ENCODE peak calls at places on chromosomes 7 and 10, in five cellular contexts. One of them, this sample, is unnamed.

GRCh38 chr10:103729851-103730250 is 125.5 kb downstream of the SH3PXD2A start:
- DNase-seq in mesendoderm: no peak
- DNase-seq in left colon: no peak
- DNase-seq in stimulated activated CD8-positive, alpha-beta memory T cell treated with anti-CD3 and anti-CD28 coated beads, Interleukin-2, amount 100 ng/mL, for 1 hour: no peak
- DNase-seq in GM04504: no peak
- DNase-seq in this sample: no peak

GRCh38 chr10:17206210-17206709 is 4.8 kb upstream of the TRDMT1 start:
- DNase-seq in stimulated activated CD8-positive, alpha-beta memory T cell treated with anti-CD3 and anti-CD28 coated beads, Interleukin-2, amount 100 ng/mL, for 1 hour: no peak
- DNase-seq in GM04504: peak; percentile 73
- DNase-seq in mesendoderm: no peak
- DNase-seq in left colon: no peak
- DNase-seq in this sample: no peak

GRCh38 chr10:10662720-10663467 is 354.8 kb upstream of the CELF2 start:
- DNase-seq in left colon: no peak
- DNase-seq in stimulated activated CD8-positive, alpha-beta memory T cell treated with anti-CD3 and anti-CD28 coated beads, Interleukin-2, amount 100 ng/mL, for 1 hour: no peak
- DNase-seq in GM04504: no peak
- DNase-seq in mesendoderm: peak; percentile 25
- DNase-seq in this sample: no peak

GRCh38 chr7:116998567-116998966 is 45.3 kb downstream of the ST7 start:
- DNase-seq in mesendoderm: no peak
- DNase-seq in stimulated activated CD8-positive, alpha-beta memory T cell treated with anti-CD3 and anti-CD28 coated beads, Interleukin-2, amount 100 ng/mL, for 1 hour: no peak
- DNase-seq in GM04504: no peak
- DNase-seq in left colon: no peak
- DNase-seq in this sample: no peak

GRCh38 chr7:34123316-34123715 is 218.0 kb downstream of the BMPER start:
- DNase-seq in stimulated activated CD8-positive, alpha-beta memory T cell treated with anti-CD3 and anti-CD28 coated beads, Interleukin-2, amount 100 ng/mL, for 1 hour: no peak
- DNase-seq in left colon: no peak
- DNase-seq in GM04504: no peak
- DNase-seq in mesendoderm: no peak
- DNase-seq in this sample: no peak

GRCh38 chr10:72308320-72308987 is 34.7 kb downstream of the DDIT4 start:
- DNase-seq in left colon: peak; percentile 73
- DNase-seq in GM04504: no peak
- DNase-seq in mesendoderm: no peak
- DNase-seq in stimulated activated CD8-positive, alpha-beta memory T cell treated with anti-CD3 and anti-CD28 coated beads, Interleukin-2, amount 100 ng/mL, for 1 hour: no peak
- DNase-seq in this sample: no peak

GRCh38 chr10:93703841-93704240 is 1.4 kb upstream of the FRA10AC1 start:
- DNase-seq in stimulated activated CD8-positive, alpha-beta memory T cell treated with anti-CD3 and anti-CD28 coated beads, Interleukin-2, amount 100 ng/mL, for 1 hour: no peak
- DNase-seq in left colon: no peak
- DNase-seq in GM04504: no peak
- DNase-seq in mesendoderm: no peak
- DNase-seq in this sample: no peak

GRCh38 chr10:29517352-29517923 is 117.3 kb downstream of the SVIL start:
- DNase-seq in mesendoderm: peak; percentile 93
- DNase-seq in GM04504: no peak
- DNase-seq in left colon: no peak
- DNase-seq in stimulated activated CD8-positive, alpha-beta memory T cell treated with anti-CD3 and anti-CD28 coated beads, Interleukin-2, amount 100 ng/mL, for 1 hour: no peak
- DNase-seq in this sample: no peak

GRCh38 chr10:77160679-77161078 is 476.9 kb downstream of the KCNMA1 start:
- DNase-seq in GM04504: peak; percentile 72
- DNase-seq in mesendoderm: no peak
- DNase-seq in left colon: no peak
- DNase-seq in stimulated activated CD8-positive, alpha-beta memory T cell treated with anti-CD3 and anti-CD28 coated beads, Interleukin-2, amount 100 ng/mL, for 1 hour: no peak
- DNase-seq in this sample: no peak

GRCh38 chr7:55133630-55134392 is 115.0 kb downstream of the EGFR start:
- DNase-seq in stimulated activated CD8-positive, alpha-beta memory T cell treated with anti-CD3 and anti-CD28 coated beads, Interleukin-2, amount 100 ng/mL, for 1 hour: no peak
- DNase-seq in mesendoderm: no peak
- DNase-seq in left colon: no peak
- DNase-seq in GM04504: peak; percentile 96
- DNase-seq in this sample: no peak

GRCh38 chr10:116030576-116030975 is 242.4 kb downstream of the GFRA1 start:
- DNase-seq in stimulated activated CD8-positive, alpha-beta memory T cell treated with anti-CD3 and anti-CD28 coated beads, Interleukin-2, amount 100 ng/mL, for 1 hour: no peak
- DNase-seq in mesendoderm: no peak
- DNase-seq in left colon: no peak
- DNase-seq in GM04504: no peak
- DNase-seq in this sample: no peak

GRCh38 chr10:35643151-35643975 is 1.3 kb upstream of the FZD8 start:
- DNase-seq in left colon: peak; percentile 69
- DNase-seq in stimulated activated CD8-positive, alpha-beta memory T cell treated with anti-CD3 and anti-CD28 coated beads, Interleukin-2, amount 100 ng/mL, for 1 hour: no peak
- DNase-seq in GM04504: no peak
- DNase-seq in mesendoderm: peak; percentile 88
- DNase-seq in this sample: peak; percentile 89

GRCh38 chr10:34291466-34292177 is 523.5 kb downstream of the PARD3 start:
- DNase-seq in GM04504: no peak
- DNase-seq in stimulated activated CD8-positive, alpha-beta memory T cell treated with anti-CD3 and anti-CD28 coated beads, Interleukin-2, amount 100 ng/mL, for 1 hour: no peak
- DNase-seq in mesendoderm: no peak
- DNase-seq in left colon: no peak
- DNase-seq in this sample: no peak

GRCh38 chr10:121544301-121544869 is 53.9 kb downstream of the FGFR2 start:
- DNase-seq in mesendoderm: no peak
- DNase-seq in GM04504: no peak
- DNase-seq in stimulated activated CD8-positive, alpha-beta memory T cell treated with anti-CD3 and anti-CD28 coated beads, Interleukin-2, amount 100 ng/mL, for 1 hour: no peak
- DNase-seq in left colon: no peak
- DNase-seq in this sample: no peak

GRCh38 chr7:41967156-41967555 is 264.3 kb upstream of the INHBA start:
- DNase-seq in stimulated activated CD8-positive, alpha-beta memory T cell treated with anti-CD3 and anti-CD28 coated beads, Interleukin-2, amount 100 ng/mL, for 1 hour: no peak
- DNase-seq in left colon: no peak
- DNase-seq in GM04504: peak; percentile 31
- DNase-seq in mesendoderm: no peak
- DNase-seq in this sample: no peak

GRCh38 chr10:24894309-24894708 is 58.1 kb downstream of the PRTFDC1 start:
- DNase-seq in left colon: no peak
- DNase-seq in stimulated activated CD8-positive, alpha-beta memory T cell treated with anti-CD3 and anti-CD28 coated beads, Interleukin-2, amount 100 ng/mL, for 1 hour: no peak
- DNase-seq in GM04504: peak; percentile 67
- DNase-seq in mesendoderm: no peak
- DNase-seq in this sample: no peak

GRCh38 chr10:132413226-132414205 is 16.5 kb downstream of the PWWP2B start:
- DNase-seq in left colon: no peak
- DNase-seq in stimulated activated CD8-positive, alpha-beta memory T cell treated with anti-CD3 and anti-CD28 coated beads, Interleukin-2, amount 100 ng/mL, for 1 hour: no peak
- DNase-seq in mesendoderm: no peak
- DNase-seq in GM04504: no peak
- DNase-seq in this sample: no peak

GRCh38 chr7:25779002-25779546 is 372.9 kb upstream of the NFE2L3 start:
- DNase-seq in mesendoderm: no peak
- DNase-seq in left colon: no peak
- DNase-seq in stimulated activated CD8-positive, alpha-beta memory T cell treated with anti-CD3 and anti-CD28 coated beads, Interleukin-2, amount 100 ng/mL, for 1 hour: no peak
- DNase-seq in GM04504: no peak
- DNase-seq in this sample: no peak

GRCh38 chr10:85458274-85458673 is 908.3 kb downstream of the GRID1 start:
- DNase-seq in stimulated activated CD8-positive, alpha-beta memory T cell treated with anti-CD3 and anti-CD28 coated beads, Interleukin-2, amount 100 ng/mL, for 1 hour: no peak
- DNase-seq in mesendoderm: no peak
- DNase-seq in left colon: no peak
- DNase-seq in GM04504: no peak
- DNase-seq in this sample: no peak

GRCh38 chr10:78596556-78596955 is 472.2 kb upstream of the ZMIZ1 start:
- DNase-seq in left colon: no peak
- DNase-seq in GM04504: no peak
- DNase-seq in stimulated activated CD8-positive, alpha-beta memory T cell treated with anti-CD3 and anti-CD28 coated beads, Interleukin-2, amount 100 ng/mL, for 1 hour: no peak
- DNase-seq in mesendoderm: no peak
- DNase-seq in this sample: no peak

GRCh38 chr7:55325371-55325792 is 39.8 kb upstream of the LANCL2 start:
- DNase-seq in left colon: no peak
- DNase-seq in mesendoderm: no peak
- DNase-seq in stimulated activated CD8-positive, alpha-beta memory T cell treated with anti-CD3 and anti-CD28 coated beads, Interleukin-2, amount 100 ng/mL, for 1 hour: no peak
- DNase-seq in GM04504: peak; percentile 92
- DNase-seq in this sample: no peak

GRCh38 chr7:3399858-3400257 is 98.8 kb downstream of the SDK1 start:
- DNase-seq in stimulated activated CD8-positive, alpha-beta memory T cell treated with anti-CD3 and anti-CD28 coated beads, Interleukin-2, amount 100 ng/mL, for 1 hour: no peak
- DNase-seq in GM04504: no peak
- DNase-seq in mesendoderm: peak; percentile 97
- DNase-seq in left colon: no peak
- DNase-seq in this sample: no peak

GRCh38 chr10:132399117-132400035 is 2.4 kb downstream of the PWWP2B start:
- DNase-seq in left colon: peak; percentile 94
- DNase-seq in stimulated activated CD8-positive, alpha-beta memory T cell treated with anti-CD3 and anti-CD28 coated beads, Interleukin-2, amount 100 ng/mL, for 1 hour: no peak
- DNase-seq in GM04504: no peak
- DNase-seq in mesendoderm: no peak
- DNase-seq in this sample: no peak

GRCh38 chr10:44635181-44635580 is 250.3 kb upstream of the CXCL12 start:
- DNase-seq in mesendoderm: no peak
- DNase-seq in GM04504: no peak
- DNase-seq in stimulated activated CD8-positive, alpha-beta memory T cell treated with anti-CD3 and anti-CD28 coated beads, Interleukin-2, amount 100 ng/mL, for 1 hour: no peak
- DNase-seq in left colon: no peak
- DNase-seq in this sample: no peak

GRCh38 chr7:121101621-121102020 is 113.1 kb downstream of the CPED1 start:
- DNase-seq in GM04504: no peak
- DNase-seq in stimulated activated CD8-positive, alpha-beta memory T cell treated with anti-CD3 and anti-CD28 coated beads, Interleukin-2, amount 100 ng/mL, for 1 hour: no peak
- DNase-seq in mesendoderm: no peak
- DNase-seq in left colon: no peak
- DNase-seq in this sample: no peak

GRCh38 chr7:22696672-22697071 is 30.3 kb upstream of the IL6 start:
- DNase-seq in left colon: no peak
- DNase-seq in stimulated activated CD8-positive, alpha-beta memory T cell treated with anti-CD3 and anti-CD28 coated beads, Interleukin-2, amount 100 ng/mL, for 1 hour: no peak
- DNase-seq in mesendoderm: peak; percentile 67
- DNase-seq in GM04504: no peak
- DNase-seq in this sample: no peak

GRCh38 chr10:118106426-118106825 is 59.7 kb upstream of the RAB11FIP2 start:
- DNase-seq in left colon: no peak
- DNase-seq in GM04504: no peak
- DNase-seq in stimulated activated CD8-positive, alpha-beta memory T cell treated with anti-CD3 and anti-CD28 coated beads, Interleukin-2, amount 100 ng/mL, for 1 hour: no peak
- DNase-seq in mesendoderm: peak; percentile 44
- DNase-seq in this sample: no peak

GRCh38 chr7:150962743-150963399 is 15.2 kb downstream of the KCNH2 start:
- DNase-seq in stimulated activated CD8-positive, alpha-beta memory T cell treated with anti-CD3 and anti-CD28 coated beads, Interleukin-2, amount 100 ng/mL, for 1 hour: peak; percentile 33
- DNase-seq in GM04504: no peak
- DNase-seq in left colon: no peak
- DNase-seq in mesendoderm: peak; percentile 67
- DNase-seq in this sample: no peak

GRCh38 chr10:122323941-122324675 is 50.4 kb upstream of the PLEKHA1 start:
- DNase-seq in mesendoderm: no peak
- DNase-seq in stimulated activated CD8-positive, alpha-beta memory T cell treated with anti-CD3 and anti-CD28 coated beads, Interleukin-2, amount 100 ng/mL, for 1 hour: no peak
- DNase-seq in left colon: no peak
- DNase-seq in GM04504: peak; percentile 25
- DNase-seq in this sample: no peak

GRCh38 chr7:157703131-157703530 is 366.3 kb downstream of the DNAJB6 start:
- DNase-seq in stimulated activated CD8-positive, alpha-beta memory T cell treated with anti-CD3 and anti-CD28 coated beads, Interleukin-2, amount 100 ng/mL, for 1 hour: no peak
- DNase-seq in GM04504: no peak
- DNase-seq in mesendoderm: no peak
- DNase-seq in left colon: no peak
- DNase-seq in this sample: peak; percentile 45

GRCh38 chr10:119595715-119596515 is 849 bp downstream of the TIAL1 start:
- DNase-seq in mesendoderm: peak; percentile 59
- DNase-seq in stimulated activated CD8-positive, alpha-beta memory T cell treated with anti-CD3 and anti-CD28 coated beads, Interleukin-2, amount 100 ng/mL, for 1 hour: peak; percentile 31
- DNase-seq in left colon: peak; percentile 45
- DNase-seq in GM04504: no peak
- DNase-seq in this sample: peak; percentile 79

GRCh38 chr10:14010083-14010551 is 320.6 kb downstream of the FRMD4A start:
- DNase-seq in stimulated activated CD8-positive, alpha-beta memory T cell treated with anti-CD3 and anti-CD28 coated beads, Interleukin-2, amount 100 ng/mL, for 1 hour: no peak
- DNase-seq in left colon: no peak
- DNase-seq in GM04504: no peak
- DNase-seq in mesendoderm: peak; percentile 63
- DNase-seq in this sample: no peak

GRCh38 chr10:32983333-32983909 is 25.4 kb upstream of the ITGB1 start:
- DNase-seq in GM04504: peak; percentile 89
- DNase-seq in stimulated activated CD8-positive, alpha-beta memory T cell treated with anti-CD3 and anti-CD28 coated beads, Interleukin-2, amount 100 ng/mL, for 1 hour: no peak
- DNase-seq in left colon: no peak
- DNase-seq in mesendoderm: peak; percentile 94
- DNase-seq in this sample: no peak

GRCh38 chr7:74097937-74098614 is 14.5 kb downstream of the LIMK1 start:
- DNase-seq in stimulated activated CD8-positive, alpha-beta memory T cell treated with anti-CD3 and anti-CD28 coated beads, Interleukin-2, amount 100 ng/mL, for 1 hour: no peak
- DNase-seq in GM04504: peak; percentile 97
- DNase-seq in left colon: peak; percentile 43
- DNase-seq in mesendoderm: peak; percentile 50
- DNase-seq in this sample: no peak

GRCh38 chr10:45155784-45156183 is 155.1 kb downstream of the ZNF22 start:
- DNase-seq in stimulated activated CD8-positive, alpha-beta memory T cell treated with anti-CD3 and anti-CD28 coated beads, Interleukin-2, amount 100 ng/mL, for 1 hour: no peak
- DNase-seq in left colon: no peak
- DNase-seq in mesendoderm: peak; percentile 11
- DNase-seq in GM04504: no peak
- DNase-seq in this sample: no peak

GRCh38 chr7:30091431-30092386 is 43.1 kb upstream of the MTURN start:
- DNase-seq in GM04504: peak; percentile 59
- DNase-seq in stimulated activated CD8-positive, alpha-beta memory T cell treated with anti-CD3 and anti-CD28 coated beads, Interleukin-2, amount 100 ng/mL, for 1 hour: no peak
- DNase-seq in mesendoderm: no peak
- DNase-seq in left colon: no peak
- DNase-seq in this sample: no peak

GRCh38 chr7:77685219-77685618 is 11.0 kb upstream of the RSBN1L start:
- DNase-seq in left colon: peak; percentile 61
- DNase-seq in mesendoderm: peak; percentile 77
- DNase-seq in GM04504: no peak
- DNase-seq in stimulated activated CD8-positive, alpha-beta memory T cell treated with anti-CD3 and anti-CD28 coated beads, Interleukin-2, amount 100 ng/mL, for 1 hour: no peak
- DNase-seq in this sample: no peak

GRCh38 chr7:66920256-66920655 is 769 bp upstream of the TMEM248 start:
- DNase-seq in GM04504: no peak
- DNase-seq in left colon: no peak
- DNase-seq in stimulated activated CD8-positive, alpha-beta memory T cell treated with anti-CD3 and anti-CD28 coated beads, Interleukin-2, amount 100 ng/mL, for 1 hour: no peak
- DNase-seq in mesendoderm: no peak
- DNase-seq in this sample: no peak

This sample was measured in sciatic nerve.